ENCODE peak calls at places on chromosomes 6 and 20, in eight cellular contexts. T is HepG2, A is MM.1S, V is RWPE1, Y is left lung, G is activated B cell treated with CpG ODN at 0.5 μM for 24 hours, X is heart right ventricle, S is GM06990. L is an unnamed sample.

GRCh38 chr6:107110200-107110599 is 5.1 kb downstream of the BEND3 start:
- DNase-seq in T (no peak), A (peak; percentile 8), V (no peak), Y (no peak), G (no peak), X (no peak), S (no peak), L (no peak)

GRCh38 chr6:43742285-43742684 is 27.7 kb upstream of the VEGFA start:
- DNase-seq in T (no peak), A (no peak), V (no peak), Y (no peak), G (peak; percentile 3), X (no peak), S (no peak), L (no peak)

GRCh38 chr6:14017626-14018475 is 93.1 kb downstream of the RNF182 start:
- DNase-seq in T (no peak), A (no peak), V (no peak), Y (no peak), G (no peak), X (no peak), S (no peak), L (peak; percentile 17)

GRCh38 chr6:142746524-142746923 is 198.5 kb downstream of the HIVEP2 start:
- DNase-seq in T (peak; percentile 56), A (no peak), V (no peak), Y (no peak), G (no peak), X (peak; percentile 23), S (no peak), L (peak; percentile 14)

GRCh38 chr20:61598586-61598985 is 346.5 kb downstream of the CDH4 start:
- DNase-seq in T (no peak), A (no peak), V (no peak), Y (no peak), G (no peak), X (no peak), S (no peak), L (no peak)

GRCh38 chr6:28634406-28634757 is 108.7 kb downstream of the GPX5 start:
- DNase-seq in T (no peak), A (no peak), V (no peak), Y (no peak), G (no peak), X (no peak), S (no peak), L (no peak)

GRCh38 chr20:25023316-25023715 is 30.8 kb upstream of the APMAP start:
- DNase-seq in T (no peak), A (no peak), V (no peak), Y (peak; percentile 42), G (no peak), X (no peak), S (no peak), L (no peak)

GRCh38 chr20:36861875-36862801 is 13.8 kb upstream of the TLDC2 start:
- DNase-seq in T (peak; percentile 87), A (no peak), V (peak; percentile 100), Y (peak; percentile 78), G (no peak), X (peak; percentile 92), S (no peak), L (no peak)

GRCh38 chr6:43623880-43624785 is 4.9 kb downstream of the GTPBP2 start:
- DNase-seq in T (no peak), A (no peak), V (no peak), Y (no peak), G (no peak), X (no peak), S (no peak), L (no peak)

GRCh38 chr6:35637911-35638310 is 50.8 kb downstream of the FKBP5 start:
- DNase-seq in T (no peak), A (no peak), V (no peak), Y (no peak), G (no peak), X (no peak), S (no peak), L (no peak)

GRCh38 chr6:35195120-35195780 is 18.5 kb upstream of the SCUBE3 start:
- DNase-seq in T (no peak), A (no peak), V (no peak), Y (no peak), G (no peak), X (no peak), S (no peak), L (no peak)

GRCh38 chr6:27019651-27020552 is 227.6 kb upstream of the PRSS16 start:
- DNase-seq in T (no peak), A (no peak), V (peak; percentile 89), Y (peak; percentile 89), G (no peak), X (peak; percentile 89), S (peak; percentile 73), L (peak; percentile 73)

GRCh38 chr6:48597951-48598350 is 487.0 kb upstream of the PTCHD4 start:
- DNase-seq in T (no peak), A (no peak), V (no peak), Y (no peak), G (no peak), X (no peak), S (no peak), L (no peak)

GRCh38 chr20:8267009-8267408 is 134.9 kb downstream of the PLCB1 start:
- DNase-seq in T (no peak), A (no peak), V (no peak), Y (no peak), G (no peak), X (no peak), S (no peak), L (no peak)

GRCh38 chr6:65671922-65672321 is 35.1 kb downstream of the EYS start:
- DNase-seq in T (peak; percentile 2), A (no peak), V (peak; percentile 3), Y (no peak), G (no peak), X (no peak), S (no peak), L (no peak)

GRCh38 chr6:109441069-109441816 is 719 bp downstream of the SMPD2 start:
- DNase-seq in T (peak; percentile 40), A (peak; percentile 31), V (peak; percentile 28), Y (peak; percentile 83), G (no peak), X (peak; percentile 48), S (no peak), L (peak; percentile 42)

GRCh38 chr6:143368426-143368825 is 82.1 kb downstream of the ADAT2 start:
- DNase-seq in T (no peak), A (no peak), V (peak; percentile 8), Y (no peak), G (no peak), X (no peak), S (peak; percentile 65), L (no peak)

GRCh38 chr20:4916991-4917881 is 84.1 kb downstream of the SLC23A2 start:
- DNase-seq in T (no peak), A (no peak), V (no peak), Y (no peak), G (no peak), X (no peak), S (no peak), L (no peak)

GRCh38 chr6:135936606-135937005 is 85.1 kb downstream of the PDE7B start:
- DNase-seq in T (no peak), A (no peak), V (peak; percentile 76), Y (no peak), G (no peak), X (no peak), S (no peak), L (no peak)

GRCh38 chr6:15507221-15507620 is 155.6 kb downstream of the DTNBP1 start:
- DNase-seq in T (no peak), A (no peak), V (no peak), Y (no peak), G (peak; percentile 6), X (no peak), S (no peak), L (no peak)

GRCh38 chr6:3094815-3095214 is 23.7 kb upstream of the BPHL start:
- DNase-seq in T (no peak), A (no peak), V (no peak), Y (no peak), G (no peak), X (no peak), S (no peak), L (no peak)
- TF ChIP-seq CTCF in T (no peak), A (no peak), V (no peak), Y (no peak), G (no peak), X (no peak), S (no peak), L (no peak)

GRCh38 chr20:19789009-19789408 is 31.0 kb downstream of the RIN2 start:
- DNase-seq in T (no peak), A (no peak), V (no peak), Y (no peak), G (no peak), X (no peak), S (no peak), L (no peak)
- TF ChIP-seq CTCF in T (no peak), A (no peak), V (no peak), Y (no peak), G (no peak), X (no peak), S (no peak), L (no peak)

GRCh38 chr6:125780540-125781306 is 10.0 kb upstream of the NCOA7 start:
- DNase-seq in T (peak; percentile 54), A (peak; percentile 71), V (no peak), Y (peak; percentile 82), G (peak; percentile 44), X (peak; percentile 44), S (peak; percentile 80), L (no peak)

GRCh38 chr6:125784365-125784764 is 6.4 kb upstream of the NCOA7 start:
- DNase-seq in T (no peak), A (no peak), V (no peak), Y (no peak), G (no peak), X (no peak), S (no peak), L (no peak)

GRCh38 chr6:125781307-125781868 is 9.4 kb upstream of the NCOA7 start:
- DNase-seq in T (no peak), A (peak; percentile 40), V (no peak), Y (no peak), G (no peak), X (no peak), S (no peak), L (no peak)

GRCh38 chr6:125779924-125780539 is 10.7 kb upstream of the NCOA7 start:
- DNase-seq in T (peak; percentile 96), A (peak; percentile 93), V (peak; percentile 94), Y (peak; percentile 87), G (peak; percentile 77), X (peak; percentile 88), S (peak; percentile 86), L (peak; percentile 76)
- TF ChIP-seq CTCF in T (no peak), A (peak; percentile 22), V (no peak), Y (peak; percentile 43), G (no peak), X (peak; percentile 55), S (no peak), L (peak; percentile 41)

GRCh38 chr6:122578961-122579360 is 31.2 kb upstream of the PKIB start:
- DNase-seq in T (no peak), A (no peak), V (no peak), Y (no peak), G (no peak), X (no peak), S (no peak), L (no peak)

GRCh38 chr6:122576888-122577287 is 33.3 kb upstream of the PKIB start:
- DNase-seq in T (no peak), A (no peak), V (no peak), Y (no peak), G (no peak), X (no peak), S (no peak), L (no peak)

DNA sequence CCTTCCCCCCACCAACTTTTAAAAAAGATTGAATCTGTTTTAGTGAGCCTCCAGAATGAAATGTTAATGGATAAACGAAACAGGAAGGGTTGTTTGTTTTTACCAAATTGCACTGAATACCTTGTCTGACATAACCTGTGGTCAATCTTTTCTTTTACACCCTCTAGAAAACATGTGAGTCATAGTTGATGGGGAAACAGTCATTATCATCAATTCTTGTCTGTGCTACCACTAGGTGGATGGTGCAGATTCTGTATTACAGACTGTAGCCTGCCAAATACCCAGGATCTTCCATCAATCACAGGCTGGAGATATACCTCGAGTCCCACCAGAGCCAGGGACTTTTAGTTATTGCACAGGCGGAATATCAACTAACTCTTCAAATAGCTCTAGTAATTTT is 29.5 kb upstream of the PKIB start:
- DNase-seq in T (peak; percentile 4), A (no peak), V (peak; percentile 39), Y (no peak), G (no peak), X (no peak), S (no peak), L (no peak)
- TF ChIP-seq CTCF in T (no peak), A (peak; percentile 4), V (no peak), Y (no peak), G (no peak), X (no peak), S (peak; percentile 2), L (no peak)